ENCODE peak calls at places on chromosomes 1 and 21, in seven cellular contexts. V is Calu3, Q is GM13976, S is foreskin fibroblast, X is left ventricle myocardium inferior, W is stomach, Y is OCI-LY7. Z is an unnamed sample.

GRCh38 chr1:15004396-15004795 is 149.2 kb upstream of the TMEM51 start:
- DNase-seq in W (no peak), V (peak; percentile 6), Q (no peak), S (no peak), X (no peak), Y (no peak), Z (no peak)

GRCh38 chr1:82091729-82092128 is 291.0 kb downstream of the ADGRL2 start:
- DNase-seq in W (no peak), X (no peak), Y (no peak), Q (no peak), V (no peak), S (peak; percentile 3), Z (no peak)

GRCh38 chr1:118815909-118816308 is 172.2 kb downstream of the TBX15 start:
- DNase-seq in W (no peak), S (no peak), Q (no peak), Y (no peak), X (no peak), V (no peak), Z (no peak)

GRCh38 chr1:185316163-185317033 is 645 bp downstream of the IVNS1ABP start:
- DNase-seq in X (peak; percentile 97), Y (peak; percentile 85), W (peak; percentile 94), Q (peak; percentile 88), S (peak; percentile 91), V (peak; percentile 96), Z (peak; percentile 90)

GRCh38 chr1:8423702-8424538 is 106.0 kb downstream of the SLC45A1 start:
- DNase-seq in X (peak; percentile 52), Q (peak; percentile 65), Y (peak; percentile 84), V (peak; percentile 36), S (peak; percentile 42), W (peak; percentile 63), Z (peak; percentile 79)

GRCh38 chr1:107787299-107787698 is 177.7 kb downstream of the VAV3 start:
- DNase-seq in Y (peak; percentile 62), V (no peak), Q (no peak), W (no peak), X (no peak), S (no peak), Z (peak; percentile 10)

GRCh38 chr1:208093754-208094719 is 150.1 kb downstream of the PLXNA2 start:
- DNase-seq in X (peak; percentile 73), W (peak; percentile 66), Y (peak; percentile 42), S (no peak), Q (peak; percentile 67), V (peak; percentile 81), Z (peak; percentile 70)

GRCh38 chr1:46180082-46180616 is 3.9 kb upstream of the P3R3URF start:
- DNase-seq in Q (no peak), W (peak; percentile 86), V (peak; percentile 85), S (no peak), X (no peak), Y (peak; percentile 46), Z (no peak)

GRCh38 chr1:234926574-234927311 is 201.9 kb downstream of the TOMM20 start:
- DNase-seq in Q (peak; percentile 81), V (no peak), Y (peak; percentile 64), X (no peak), S (no peak), W (no peak), Z (peak; percentile 76)

GRCh38 chr1:34359411-34359810 is 182.7 kb downstream of the C1orf94 start:
- DNase-seq in X (no peak), Y (no peak), S (no peak), Q (no peak), W (no peak), V (no peak), Z (no peak)

GRCh38 chr1:26887125-26887524 is 3.0 kb downstream of the GPN2 start:
- DNase-seq in Y (peak; percentile 58), S (no peak), Q (no peak), V (peak; percentile 16), W (no peak), X (no peak), Z (no peak)

GRCh38 chr21:31926498-31926897 is 53.7 kb downstream of the HUNK start:
- DNase-seq in V (no peak), Y (no peak), Q (no peak), S (no peak), X (no peak), W (no peak), Z (no peak)

GRCh38 chr1:116997011-116997410 is 4.5 kb upstream of the CD101 start:
- DNase-seq in S (no peak), V (no peak), Y (no peak), Q (no peak), X (no peak), W (no peak), Z (no peak)

GRCh38 chr1:184973308-184974085 is 811 bp downstream of the NIBAN1 start:
- DNase-seq in Y (no peak), V (peak; percentile 53), Q (peak; percentile 77), S (no peak), X (peak; percentile 59), W (peak; percentile 45), Z (peak; percentile 82)

GRCh38 chr1:77975907-77976306 is 3.0 kb downstream of the FUBP1 start:
- DNase-seq in Y (no peak), W (no peak), Q (no peak), X (no peak), V (no peak), S (no peak), Z (no peak)

GRCh38 chr1:226599636-226600238 is 51.2 kb downstream of the STUM start:
- DNase-seq in S (no peak), X (no peak), Y (no peak), V (no peak), Q (no peak), W (no peak), Z (no peak)

GRCh38 chr1:208747979-208748378 is 503.8 kb upstream of the PLXNA2 start:
- DNase-seq in W (no peak), Q (no peak), Y (no peak), S (no peak), V (no peak), X (no peak), Z (no peak)

GRCh38 chr1:245972476-245972875 is 534.6 kb downstream of the SMYD3 start:
- DNase-seq in Q (no peak), X (no peak), S (no peak), V (no peak), W (no peak), Y (no peak), Z (no peak)

GRCh38 chr1:157359309-157360020 is 192.8 kb downstream of the FCRL5 start:
- DNase-seq in V (no peak), S (no peak), W (no peak), Q (no peak), X (no peak), Y (no peak), Z (no peak)

GRCh38 chr1:53738205-53739108 is 507 bp downstream of the GLIS1 start:
- DNase-seq in Q (no peak), W (no peak), Y (no peak), X (no peak), S (no peak), V (no peak), Z (peak; percentile 42)

GRCh38 chr1:186620951-186621350 is 59.3 kb downstream of the PTGS2 start:
- DNase-seq in Y (no peak), S (peak; percentile 64), Q (no peak), W (no peak), V (no peak), X (no peak), Z (no peak)

GRCh38 chr1:89499320-89499719 is 25.3 kb upstream of the LRRC8B start:
- DNase-seq in Y (no peak), Q (no peak), W (no peak), S (no peak), X (no peak), V (no peak), Z (no peak)

GRCh38 chr1:236066054-236066453 is 1.2 kb upstream of the NID1 start:
- DNase-seq in W (no peak), V (no peak), Q (no peak), Y (no peak), X (no peak), S (no peak), Z (peak; percentile 23)

GRCh38 chr1:236063919-236064673 is 794 bp downstream of the NID1 start:
- DNase-seq in S (peak; percentile 62), X (peak; percentile 68), V (peak; percentile 47), Q (peak; percentile 55), Y (no peak), W (peak; percentile 64), Z (peak; percentile 58)

GRCh38 chr1:236063551-236063918 is 1.4 kb downstream of the NID1 start:
- DNase-seq in Y (no peak), S (no peak), V (no peak), W (no peak), X (no peak), Q (no peak), Z (no peak)

GRCh38 chr1:236065509-236066005 is 667 bp upstream of the NID1 start:
- DNase-seq in S (no peak), W (no peak), V (no peak), X (no peak), Q (no peak), Y (no peak), Z (peak; percentile 23)

GRCh38 chr1:236064674-236065508 is at the start of gene NID1:
- DNase-seq in S (peak; percentile 89), V (peak; percentile 68), X (peak; percentile 91), W (peak; percentile 69), Y (no peak), Q (peak; percentile 76), Z (peak; percentile 72)
- TF ChIP-seq CTCF in S (peak; percentile 11), V (no peak), X (peak; percentile 59), W (no peak), Y (no peak), Q (peak; percentile 21), Z (no peak)

GRCh38 chr1:206469933-206470691 is at the start of gene IKBKE:
- DNase-seq in S (peak; percentile 76), W (peak; percentile 67), Q (peak; percentile 85), V (peak; percentile 72), X (no peak), Y (peak; percentile 89), Z (peak; percentile 77)
- TF ChIP-seq CTCF in S (peak; percentile 45), W (no peak), Q (no peak), V (peak; percentile 39), X (peak; percentile 27), Y (peak; percentile 52), Z (no peak)

GRCh38 chr1:196609114-196609737 is 986 bp upstream of the KCNT2 start:
- DNase-seq in S (peak; percentile 2), X (no peak), W (no peak), Y (no peak), V (peak; percentile 22), Q (no peak), Z (no peak)
- TF ChIP-seq CTCF in S (no peak), X (no peak), W (no peak), Y (no peak), V (no peak), Q (no peak), Z (no peak)

GRCh38 chr21:36103434-36103833 is 31.4 kb upstream of the CBR3 start:
- DNase-seq in Q (no peak), S (no peak), V (no peak), X (no peak), Y (no peak), W (no peak), Z (no peak)

GRCh38 chr21:36105327-36105842 is 29.5 kb upstream of the CBR3 start:
- DNase-seq in S (no peak), V (no peak), Q (no peak), Y (no peak), X (no peak), W (no peak), Z (no peak)

GRCh38 chr21:36109868-36110267 is 25.0 kb upstream of the CBR3 start:
- DNase-seq in Y (no peak), X (no peak), S (no peak), V (no peak), W (no peak), Q (no peak), Z (no peak)

GRCh38 chr21:36100971-36101641 is 31.3 kb downstream of the CBR1 start:
- DNase-seq in X (no peak), V (no peak), W (no peak), Y (no peak), Q (no peak), S (no peak), Z (no peak)

GRCh38 chr21:36104306-36105300 is 30.3 kb upstream of the CBR3 start:
- DNase-seq in Y (no peak), S (no peak), W (peak; percentile 35), Q (no peak), V (peak; percentile 58), X (peak; percentile 46), Z (no peak)
- TF ChIP-seq CTCF in Y (peak; percentile 64), S (peak; percentile 51), W (no peak), Q (peak; percentile 19), V (peak; percentile 53), X (peak; percentile 74), Z (no peak)

Z was measured in GM20000.